ENCODE peak calls at places on chromosomes 2 and 18, in seven cellular contexts. One of them, this sample, is unnamed.

GRCh38 chr18:77400561-77400960 is 150.9 kb downstream of the GALR1 start:
- DNase-seq in choroid plexus epithelial cell: no peak
- DNase-seq in foreskin keratinocyte: no peak
- DNase-seq in GM13976: no peak
- DNase-seq in uterus: no peak
- DNase-seq in WTC11: no peak
- DNase-seq in hepatocyte: no peak
- DNase-seq in this sample: no peak

GRCh38 chr2:203427061-203427460 is 98.9 kb downstream of the ABI2 start:
- DNase-seq in choroid plexus epithelial cell: no peak
- DNase-seq in foreskin keratinocyte: peak; percentile 58
- DNase-seq in GM13976: no peak
- DNase-seq in uterus: no peak
- DNase-seq in WTC11: no peak
- DNase-seq in hepatocyte: no peak
- DNase-seq in this sample: no peak

GRCh38 chr2:78397198-78397597 is 628.3 kb upstream of the REG3G start:
- DNase-seq in choroid plexus epithelial cell: no peak
- DNase-seq in foreskin keratinocyte: no peak
- DNase-seq in GM13976: no peak
- DNase-seq in uterus: no peak
- DNase-seq in WTC11: no peak
- DNase-seq in hepatocyte: no peak
- DNase-seq in this sample: no peak

GRCh38 chr2:85662899-85663683 is 4.9 kb downstream of the SFTPB start:
- DNase-seq in choroid plexus epithelial cell: peak; percentile 87
- DNase-seq in foreskin keratinocyte: no peak
- DNase-seq in GM13976: no peak
- DNase-seq in uterus: peak; percentile 52
- DNase-seq in WTC11: no peak
- DNase-seq in hepatocyte: peak; percentile 38
- DNase-seq in this sample: no peak

GRCh38 chr2:121263996-121264715 is 20.8 kb downstream of the TFCP2L1 start:
- DNase-seq in choroid plexus epithelial cell: no peak
- DNase-seq in foreskin keratinocyte: no peak
- DNase-seq in GM13976: no peak
- DNase-seq in uterus: no peak
- DNase-seq in WTC11: no peak
- DNase-seq in hepatocyte: peak; percentile 6
- DNase-seq in this sample: no peak

GRCh38 chr2:65396348-65397026 is 35.9 kb downstream of the SPRED2 start:
- DNase-seq in choroid plexus epithelial cell: peak; percentile 44
- DNase-seq in foreskin keratinocyte: no peak
- DNase-seq in GM13976: no peak
- DNase-seq in uterus: no peak
- DNase-seq in WTC11: no peak
- DNase-seq in hepatocyte: no peak
- DNase-seq in this sample: no peak

GRCh38 chr2:25122367-25122766 is 46.0 kb downstream of the POMC start:
- DNase-seq in choroid plexus epithelial cell: no peak
- DNase-seq in foreskin keratinocyte: no peak
- DNase-seq in GM13976: no peak
- DNase-seq in uterus: no peak
- DNase-seq in WTC11: no peak
- DNase-seq in hepatocyte: no peak
- DNase-seq in this sample: no peak

GRCh38 chr2:30373881-30374302 is 73.2 kb upstream of the LCLAT1 start:
- DNase-seq in choroid plexus epithelial cell: no peak
- DNase-seq in foreskin keratinocyte: peak; percentile 75
- DNase-seq in GM13976: no peak
- DNase-seq in uterus: no peak
- DNase-seq in WTC11: no peak
- DNase-seq in hepatocyte: no peak
- DNase-seq in this sample: no peak

GRCh38 chr2:170314744-170315447 is 136.9 kb downstream of the MYO3B start:
- DNase-seq in choroid plexus epithelial cell: no peak
- DNase-seq in foreskin keratinocyte: no peak
- DNase-seq in GM13976: no peak
- DNase-seq in uterus: no peak
- DNase-seq in WTC11: no peak
- DNase-seq in hepatocyte: no peak
- DNase-seq in this sample: no peak

GRCh38 chr2:154910701-154911100 is 212.2 kb downstream of the KCNJ3 start:
- DNase-seq in choroid plexus epithelial cell: no peak
- DNase-seq in foreskin keratinocyte: no peak
- DNase-seq in GM13976: no peak
- DNase-seq in uterus: no peak
- DNase-seq in WTC11: no peak
- DNase-seq in hepatocyte: no peak
- DNase-seq in this sample: no peak

GRCh38 chr2:148824190-148824589 is 50.8 kb upstream of the KIF5C start:
- DNase-seq in choroid plexus epithelial cell: no peak
- DNase-seq in foreskin keratinocyte: no peak
- DNase-seq in GM13976: no peak
- DNase-seq in uterus: no peak
- DNase-seq in WTC11: no peak
- DNase-seq in hepatocyte: peak; percentile 10
- DNase-seq in this sample: no peak

GRCh38 chr2:96760986-96761832 is 507 bp downstream of the CNNM4 start:
- DNase-seq in choroid plexus epithelial cell: no peak
- DNase-seq in foreskin keratinocyte: peak; percentile 33
- DNase-seq in GM13976: no peak
- DNase-seq in uterus: no peak
- DNase-seq in WTC11: peak; percentile 33
- DNase-seq in hepatocyte: peak; percentile 37
- DNase-seq in this sample: no peak

GRCh38 chr18:3889803-3890202 is 439.8 kb downstream of the TGIF1 start:
- DNase-seq in choroid plexus epithelial cell: peak; percentile 46
- DNase-seq in foreskin keratinocyte: peak; percentile 23
- DNase-seq in GM13976: no peak
- DNase-seq in uterus: no peak
- DNase-seq in WTC11: no peak
- DNase-seq in hepatocyte: peak; percentile 23
- DNase-seq in this sample: no peak

GRCh38 chr2:164560181-164560792 is 61.0 kb downstream of the GRB14 start:
- DNase-seq in choroid plexus epithelial cell: peak; percentile 66
- DNase-seq in foreskin keratinocyte: peak; percentile 4
- DNase-seq in GM13976: peak; percentile 9
- DNase-seq in uterus: no peak
- DNase-seq in WTC11: no peak
- DNase-seq in hepatocyte: peak; percentile 52
- DNase-seq in this sample: no peak

GRCh38 chr2:3159801-3160545 is 217.6 kb downstream of the EIPR1 start:
- DNase-seq in choroid plexus epithelial cell: no peak
- DNase-seq in foreskin keratinocyte: no peak
- DNase-seq in GM13976: no peak
- DNase-seq in uterus: no peak
- DNase-seq in WTC11: no peak
- DNase-seq in hepatocyte: no peak
- DNase-seq in this sample: no peak

GRCh38 chr2:148978026-148978685 is 60.3 kb upstream of the LYPD6B start:
- DNase-seq in choroid plexus epithelial cell: no peak
- DNase-seq in foreskin keratinocyte: no peak
- DNase-seq in GM13976: no peak
- DNase-seq in uterus: no peak
- DNase-seq in WTC11: no peak
- DNase-seq in hepatocyte: no peak
- DNase-seq in this sample: no peak

GRCh38 chr2:71186973-71187372 is 39.9 kb downstream of the PAIP2B start:
- DNase-seq in choroid plexus epithelial cell: no peak
- DNase-seq in foreskin keratinocyte: no peak
- DNase-seq in GM13976: no peak
- DNase-seq in uterus: no peak
- DNase-seq in WTC11: no peak
- DNase-seq in hepatocyte: no peak
- DNase-seq in this sample: no peak

GRCh38 chr2:208077286-208077685 is 47.0 kb downstream of the CRYGD start:
- DNase-seq in choroid plexus epithelial cell: peak; percentile 90
- DNase-seq in foreskin keratinocyte: no peak
- DNase-seq in GM13976: no peak
- DNase-seq in uterus: no peak
- DNase-seq in WTC11: no peak
- DNase-seq in hepatocyte: no peak
- DNase-seq in this sample: no peak

GRCh38 chr18:12726774-12727550 is 24.1 kb downstream of the PSMG2 start:
- DNase-seq in choroid plexus epithelial cell: peak; percentile 88
- DNase-seq in foreskin keratinocyte: peak; percentile 57
- DNase-seq in GM13976: peak; percentile 69
- DNase-seq in uterus: peak; percentile 30
- DNase-seq in WTC11: peak; percentile 60
- DNase-seq in hepatocyte: peak; percentile 83
- DNase-seq in this sample: peak; percentile 88

GRCh38 chr2:85924522-85924921 is 35.7 kb upstream of the ST3GAL5 start:
- DNase-seq in choroid plexus epithelial cell: peak; percentile 84
- DNase-seq in foreskin keratinocyte: peak; percentile 51
- DNase-seq in GM13976: no peak
- DNase-seq in uterus: peak; percentile 68
- DNase-seq in WTC11: no peak
- DNase-seq in hepatocyte: peak; percentile 55
- DNase-seq in this sample: no peak

GRCh38 chr2:184596819-184597411 is 1.4 kb upstream of the ZNF804A start:
- DNase-seq in choroid plexus epithelial cell: peak; percentile 53
- DNase-seq in foreskin keratinocyte: peak; percentile 48
- DNase-seq in GM13976: no peak
- DNase-seq in uterus: no peak
- DNase-seq in WTC11: no peak
- DNase-seq in hepatocyte: no peak
- DNase-seq in this sample: no peak

GRCh38 chr18:48834421-48835011 is 116.2 kb downstream of the SMAD7 start:
- DNase-seq in choroid plexus epithelial cell: peak; percentile 93
- DNase-seq in foreskin keratinocyte: peak; percentile 93
- DNase-seq in GM13976: peak; percentile 70
- DNase-seq in uterus: peak; percentile 68
- DNase-seq in WTC11: peak; percentile 17
- DNase-seq in hepatocyte: no peak
- DNase-seq in this sample: peak; percentile 92

GRCh38 chr2:182784777-182785176 is 68.7 kb downstream of the DNAJC10 start:
- DNase-seq in choroid plexus epithelial cell: peak; percentile 82
- DNase-seq in foreskin keratinocyte: peak; percentile 25
- DNase-seq in GM13976: peak; percentile 5
- DNase-seq in uterus: no peak
- DNase-seq in WTC11: no peak
- DNase-seq in hepatocyte: peak; percentile 50
- DNase-seq in this sample: no peak

GRCh38 chr2:20633794-20634259 is 17.1 kb downstream of the HS1BP3 start:
- DNase-seq in choroid plexus epithelial cell: no peak
- DNase-seq in foreskin keratinocyte: no peak
- DNase-seq in GM13976: peak; percentile 68
- DNase-seq in uterus: no peak
- DNase-seq in WTC11: peak; percentile 23
- DNase-seq in hepatocyte: peak; percentile 41
- DNase-seq in this sample: no peak
- TF ChIP-seq CTCF in choroid plexus epithelial cell: no peak
- TF ChIP-seq CTCF in foreskin keratinocyte: no peak
- TF ChIP-seq CTCF in GM13976: no peak
- TF ChIP-seq CTCF in uterus: no peak
- TF ChIP-seq CTCF in WTC11: no peak
- TF ChIP-seq CTCF in hepatocyte: no peak
- TF ChIP-seq CTCF in this sample: no peak

DNA sequence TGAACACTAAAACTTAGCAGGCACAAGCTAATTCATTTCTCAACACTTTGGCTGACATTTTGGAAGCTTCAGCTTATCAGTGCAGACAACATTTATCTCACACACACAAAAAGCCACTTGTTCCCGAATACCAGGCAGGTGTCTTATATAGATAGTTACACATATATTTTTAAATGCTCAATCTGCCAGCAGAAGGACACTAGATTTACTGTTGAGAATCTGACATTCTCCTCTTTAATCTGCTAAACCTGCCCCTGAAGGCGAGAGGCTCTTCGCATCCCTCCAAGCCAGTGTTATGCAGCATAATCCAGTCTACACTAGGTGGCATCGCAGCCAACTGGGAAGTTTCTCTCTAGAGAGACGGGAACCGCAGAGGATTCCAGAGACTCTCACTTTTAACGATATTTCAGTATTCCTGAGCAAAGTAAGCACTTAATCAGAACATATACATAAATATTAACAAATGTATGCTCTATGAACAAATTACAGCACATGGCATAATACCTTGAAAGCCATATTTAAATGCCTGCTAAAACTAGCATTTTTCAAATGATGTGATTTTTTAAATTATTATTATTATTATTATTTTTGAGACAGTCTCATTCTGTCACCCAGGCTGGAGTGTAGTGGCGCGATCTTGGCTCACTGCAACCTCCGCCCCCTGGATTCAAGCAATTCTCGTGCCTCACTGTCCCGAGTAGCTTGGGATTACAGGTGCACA is 90.2 kb upstream of the SCG2 start:
- DNase-seq in choroid plexus epithelial cell: peak; percentile 80
- DNase-seq in foreskin keratinocyte: peak; percentile 57
- DNase-seq in GM13976: no peak
- DNase-seq in uterus: peak; percentile 16
- DNase-seq in WTC11: peak; percentile 54
- DNase-seq in hepatocyte: peak; percentile 73
- DNase-seq in this sample: no peak
- TF ChIP-seq CTCF in choroid plexus epithelial cell: peak; percentile 91
- TF ChIP-seq CTCF in foreskin keratinocyte: peak; percentile 92
- TF ChIP-seq CTCF in GM13976: peak; percentile 38
- TF ChIP-seq CTCF in uterus: peak; percentile 32
- TF ChIP-seq CTCF in WTC11: no peak
- TF ChIP-seq CTCF in hepatocyte: peak; percentile 67
- TF ChIP-seq CTCF in this sample: peak; percentile 73

GRCh38 chr2:42598656-42599267 is 30.3 kb downstream of the MTA3 start:
- DNase-seq in choroid plexus epithelial cell: peak; percentile 8
- DNase-seq in foreskin keratinocyte: no peak
- DNase-seq in GM13976: no peak
- DNase-seq in uterus: no peak
- DNase-seq in WTC11: no peak
- DNase-seq in hepatocyte: no peak
- DNase-seq in this sample: no peak
- TF ChIP-seq CTCF in choroid plexus epithelial cell: peak; percentile 29
- TF ChIP-seq CTCF in foreskin keratinocyte: peak; percentile 9
- TF ChIP-seq CTCF in GM13976: no peak
- TF ChIP-seq CTCF in uterus: no peak
- TF ChIP-seq CTCF in WTC11: no peak
- TF ChIP-seq CTCF in hepatocyte: no peak
- TF ChIP-seq CTCF in this sample: no peak

DNA sequence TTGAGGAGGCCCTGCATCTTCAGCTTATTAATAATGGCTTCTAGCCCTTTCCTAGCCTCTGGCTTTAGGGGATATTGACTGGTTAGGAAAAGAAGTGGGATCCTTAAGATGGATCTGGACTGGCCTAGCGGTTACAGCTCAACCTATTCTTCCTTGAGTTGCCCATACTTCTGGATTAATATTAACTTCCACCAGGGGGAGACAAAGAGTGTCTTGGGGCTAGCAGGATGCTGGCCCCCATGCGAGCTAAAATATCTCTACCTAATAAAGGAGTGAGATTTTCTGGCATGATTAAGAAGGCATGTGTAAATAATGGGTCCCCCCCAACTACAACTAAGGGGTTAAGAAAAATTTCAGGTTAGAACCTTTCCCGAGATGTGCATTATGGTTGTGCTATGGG is 23.2 kb upstream of the PLA2R1 start:
- DNase-seq in choroid plexus epithelial cell: no peak
- DNase-seq in foreskin keratinocyte: no peak
- DNase-seq in GM13976: no peak
- DNase-seq in uterus: no peak
- DNase-seq in WTC11: no peak
- DNase-seq in hepatocyte: no peak
- DNase-seq in this sample: no peak
- TF ChIP-seq CTCF in choroid plexus epithelial cell: peak; percentile 4
- TF ChIP-seq CTCF in foreskin keratinocyte: peak; percentile 51
- TF ChIP-seq CTCF in GM13976: no peak
- TF ChIP-seq CTCF in uterus: no peak
- TF ChIP-seq CTCF in WTC11: no peak
- TF ChIP-seq CTCF in hepatocyte: no peak
- TF ChIP-seq CTCF in this sample: peak; percentile 12

GRCh38 chr2:10909996-10910341 is 1.8 kb upstream of the KCNF1 start:
- DNase-seq in choroid plexus epithelial cell: no peak
- DNase-seq in foreskin keratinocyte: no peak
- DNase-seq in GM13976: no peak
- DNase-seq in uterus: no peak
- DNase-seq in WTC11: no peak
- DNase-seq in hepatocyte: no peak
- DNase-seq in this sample: no peak
- TF ChIP-seq CTCF in choroid plexus epithelial cell: no peak
- TF ChIP-seq CTCF in foreskin keratinocyte: no peak
- TF ChIP-seq CTCF in GM13976: no peak
- TF ChIP-seq CTCF in uterus: no peak
- TF ChIP-seq CTCF in WTC11: no peak
- TF ChIP-seq CTCF in hepatocyte: no peak
- TF ChIP-seq CTCF in this sample: no peak

This sample was measured in osteocyte.